ENCODE peak calls at places on chromosomes 4 and X, in six cellular contexts. M, U, V, O, H and R are unnamed samples.

GRCh38 chrX:267771-268261 is 13.4 kb upstream of the PLCXD1 start:
- DNase-seq in M (no peak), U (no peak), V (no peak), O (peak; percentile 71), H (no peak), R (peak; percentile 59)

GRCh38 chrX:72365126-72365525 is 59.4 kb upstream of the CITED1 start:
- DNase-seq in M (no peak), U (no peak), V (no peak), O (no peak), H (no peak), R (no peak)

GRCh38 chr4:96016615-96017299 is 176.9 kb downstream of the PDHA2 start:
- DNase-seq in M (no peak), U (no peak), V (no peak), O (no peak), H (no peak), R (no peak)

GRCh38 chr4:53905281-53905934 is 159.0 kb downstream of the CHIC2 start:
- DNase-seq in M (no peak), U (no peak), V (no peak), O (no peak), H (peak; percentile 31), R (no peak)

GRCh38 chr4:41466249-41466648 is 71.7 kb upstream of the LIMCH1 start:
- DNase-seq in M (no peak), U (no peak), V (no peak), O (no peak), H (no peak), R (no peak)

GRCh38 chrX:46722742-46723568 is 36.0 kb downstream of the SLC9A7 start:
- DNase-seq in M (no peak), U (no peak), V (no peak), O (no peak), H (no peak), R (no peak)

GRCh38 chrX:13688772-13689518 is at the start of gene RAB9A:
- DNase-seq in M (peak; percentile 90), U (peak; percentile 88), V (peak; percentile 86), O (peak; percentile 94), H (peak; percentile 33), R (peak; percentile 95)

GRCh38 chr4:112853662-112854256 is 195.7 kb upstream of the ANK2 start:
- DNase-seq in M (no peak), U (no peak), V (no peak), O (no peak), H (no peak), R (no peak)

DNA sequence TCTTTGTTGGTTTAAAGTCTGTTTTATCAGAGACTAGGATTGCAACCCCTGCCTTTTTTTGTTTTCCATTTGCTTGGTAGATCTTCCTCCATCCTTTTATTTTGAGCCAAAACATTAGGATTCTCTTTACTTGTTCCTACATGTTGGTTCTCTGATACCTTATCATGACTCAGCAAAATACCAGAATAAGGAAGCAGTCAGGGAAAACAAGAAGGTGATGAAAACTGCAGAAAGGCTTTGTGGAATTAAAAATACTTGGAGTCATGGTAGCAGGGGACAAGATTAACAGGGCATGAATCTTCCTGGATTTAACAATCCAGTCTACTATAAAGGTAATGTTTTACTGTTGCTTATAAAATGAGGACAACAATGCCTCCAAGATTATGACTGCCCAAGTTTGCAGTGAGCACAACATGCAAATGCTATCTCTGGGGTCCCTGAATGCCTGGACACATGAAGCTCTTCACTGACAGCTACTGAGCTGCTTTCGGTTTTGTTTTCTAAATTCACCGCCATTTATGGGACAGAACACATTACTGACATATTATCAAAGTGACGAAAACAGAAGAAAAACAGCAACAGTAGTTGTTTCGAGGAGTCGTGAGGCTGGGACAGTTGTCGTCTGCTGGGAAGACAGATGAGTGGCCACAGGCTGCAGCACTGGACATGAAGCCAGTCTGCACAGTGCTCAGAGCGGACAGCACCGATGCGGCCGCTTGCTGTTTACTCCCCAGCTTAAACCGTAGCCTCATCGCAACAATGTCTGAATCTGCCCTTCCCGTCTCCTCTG is 174.5 kb upstream of the DKK2 start:
- DNase-seq in M (no peak), U (no peak), V (no peak), O (no peak), H (no peak), R (peak; percentile 66)
- H3K4me3 ChIP-seq in M (peak overlapping the region; percentile 31), U (peak overlapping the region; percentile 43), V (no peak overlapping the region), O (no peak overlapping the region), H (no peak overlapping the region), R (no peak overlapping the region)

GRCh38 chrX:49167740-49168108 is 4.0 kb upstream of the PLP2 start:
- DNase-seq in M (no peak), U (no peak), V (no peak), O (no peak), H (no peak), R (no peak)

GRCh38 chrX:49164589-49165360 is 2.2 kb downstream of the MAGIX start:
- DNase-seq in M (no peak), U (no peak), V (no peak), O (peak; percentile 78), H (no peak), R (peak; percentile 40)

GRCh38 chrX:49166914-49167739 is 4.6 kb downstream of the MAGIX start:
- DNase-seq in M (peak; percentile 77), U (peak; percentile 91), V (peak; percentile 87), O (peak; percentile 91), H (no peak), R (peak; percentile 89)

GRCh38 chrX:49163555-49164419 is 1.2 kb downstream of the MAGIX start:
- DNase-seq in M (peak; percentile 88), U (peak; percentile 93), V (peak; percentile 86), O (peak; percentile 96), H (peak; percentile 53), R (peak; percentile 95)

GRCh38 chrX:49165901-49166881 is 3.6 kb downstream of the MAGIX start:
- DNase-seq in M (peak; percentile 88), U (peak; percentile 89), V (peak; percentile 86), O (peak; percentile 94), H (no peak), R (peak; percentile 95)
- H3K27ac ChIP-seq in M (peak overlapping the region; percentile 86), U (peak overlapping the region; percentile 97), V (peak overlapping the region; percentile 79), O (peak overlapping the region; percentile 95), H (no peak overlapping the region), R (peak overlapping the region; percentile 79)

GRCh38 chrX:10612215-10612614 is 8.2 kb downstream of the MID1 start:
- DNase-seq in M (no peak), U (no peak), V (no peak), O (no peak), H (no peak), R (no peak)
- H3K4me3 ChIP-seq in M (no peak overlapping the region), U (no peak overlapping the region), V (no peak overlapping the region), O (no peak overlapping the region), H (no peak overlapping the region), R (no peak overlapping the region)

GRCh38 chr4:185215261-185215660 is 5.9 kb downstream of the SNX25 start:
- DNase-seq in M (no peak), U (no peak), V (no peak), O (no peak), H (no peak), R (no peak)
- H3K27ac ChIP-seq in M (no peak overlapping the region), U (no peak overlapping the region), V (no peak overlapping the region), O (no peak overlapping the region), H (no peak overlapping the region), R (no peak overlapping the region)

GRCh38 chr4:46387956-46388355 is 2.0 kb downstream of the GABRA2 start:
- DNase-seq in M (no peak), U (no peak), V (no peak), O (no peak), H (no peak), R (no peak)

GRCh38 chr4:46388860-46389259 is 1.1 kb downstream of the GABRA2 start:
- DNase-seq in M (no peak), U (no peak), V (no peak), O (no peak), H (no peak), R (no peak)

GRCh38 chr4:46389301-46389761 is 597 bp downstream of the GABRA2 start:
- DNase-seq in M (peak; percentile 79), U (no peak), V (no peak), O (no peak), H (peak; percentile 2), R (no peak)

GRCh38 chr4:46392421-46392820 is 2.5 kb upstream of the GABRA2 start:
- DNase-seq in M (no peak), U (no peak), V (no peak), O (no peak), H (no peak), R (no peak)

GRCh38 chr4:46390353-46391058 is 578 bp upstream of the GABRA2 start:
- DNase-seq in M (no peak), U (no peak), V (no peak), O (no peak), H (no peak), R (peak; percentile 59)
- H3K4me3 ChIP-seq in M (peak overlapping the region; percentile 53), U (peak overlapping the region; percentile 32), V (no peak overlapping the region), O (no peak overlapping the region), H (no peak overlapping the region), R (peak overlapping the region; percentile 63)

GRCh38 chr4:151169900-151170299 is 70.5 kb downstream of the RPS3A start:
- DNase-seq in M (no peak), U (no peak), V (no peak), O (no peak), H (no peak), R (no peak)
- H3K27ac ChIP-seq in M (no peak overlapping the region), U (peak overlapping the region; percentile 66), V (no peak overlapping the region), O (no peak overlapping the region), H (no peak overlapping the region), R (no peak overlapping the region)

GRCh38 chrX:49256268-49256995 is 8.1 kb downstream of the FOXP3 start:
- DNase-seq in M (no peak), U (no peak), V (no peak), O (no peak), H (no peak), R (peak; percentile 29)
- H3K4me3 ChIP-seq in M (no peak overlapping the region), U (no peak overlapping the region), V (no peak overlapping the region), O (no peak overlapping the region), H (no peak overlapping the region), R (no peak overlapping the region)

GRCh38 chr4:81621490-81621889 is 149.8 kb upstream of the RASGEF1B start:
- DNase-seq in M (no peak), U (no peak), V (no peak), O (no peak), H (no peak), R (no peak)

GRCh38 chr4:81623434-81623833 is 151.7 kb upstream of the RASGEF1B start:
- DNase-seq in M (no peak), U (no peak), V (no peak), O (no peak), H (no peak), R (no peak)

GRCh38 chr4:81622028-81622427 is 150.3 kb upstream of the RASGEF1B start:
- DNase-seq in M (no peak), U (no peak), V (no peak), O (no peak), H (no peak), R (no peak)

GRCh38 chr4:81620442-81620841 is 148.7 kb upstream of the RASGEF1B start:
- DNase-seq in M (no peak), U (no peak), V (no peak), O (no peak), H (no peak), R (no peak)

DNA sequence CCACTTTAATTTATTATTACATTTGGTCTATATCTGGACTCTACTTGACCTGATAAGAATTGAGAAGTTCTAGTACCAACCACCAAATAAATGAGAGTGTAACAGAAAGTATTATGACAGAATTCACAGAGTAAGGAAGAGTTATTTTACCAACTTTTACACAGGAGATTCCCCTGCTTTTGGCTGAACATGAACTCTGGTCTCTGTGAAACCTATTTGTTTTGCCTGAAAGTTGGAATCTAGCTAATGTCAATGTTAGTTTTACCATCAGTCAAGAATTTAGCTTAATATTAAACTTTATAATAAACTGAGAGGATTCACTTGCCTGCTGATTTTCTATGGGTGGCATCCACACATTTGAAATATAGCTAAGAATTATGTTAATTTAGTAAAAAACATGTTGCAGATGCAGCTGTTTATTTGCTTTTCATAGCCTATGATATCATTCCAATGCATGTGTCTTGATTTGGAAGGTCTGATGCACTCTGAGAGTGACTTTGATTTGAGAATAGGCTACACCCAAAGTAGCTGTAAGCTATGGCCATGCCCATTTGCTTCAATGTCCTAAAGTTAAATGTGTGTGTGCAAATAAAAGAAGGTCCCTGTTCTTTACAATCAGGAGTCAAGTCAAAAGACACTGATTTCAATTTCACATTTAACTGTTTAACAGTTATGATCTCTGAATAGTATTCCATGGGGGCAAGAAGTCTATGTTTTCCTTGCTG is 150.9 kb upstream of the RASGEF1B start:
- DNase-seq in M (no peak), U (no peak), V (no peak), O (no peak), H (peak; percentile 44), R (no peak)
- H3K27ac ChIP-seq in M (no peak overlapping the region), U (no peak overlapping the region), V (no peak overlapping the region), O (no peak overlapping the region), H (no peak overlapping the region), R (no peak overlapping the region)